ENCODE peak calls at places on chromosomes 13 and 19, in six cellular contexts. U, R, H, S, E and L are unnamed samples.

GRCh38 chr13:95185851-95186250 is 115.4 kb downstream of the ABCC4 start:
- DNase-seq in H (no peak), R (no peak), E (peak), U (no peak), S (no peak), L (no peak)

GRCh38 chr13:27359203-27359821 is 65.1 kb upstream of the GTF3A start:
- DNase-seq in U (peak), R (peak), H (peak), S (no peak), E (peak), L (no peak)

GRCh38 chr13:42041684-42042035 is 6.8 kb upstream of the DGKH start:
- DNase-seq in S (no peak), H (peak), U (no peak), R (peak), E (no peak), L (no peak)

GRCh38 chr19:50514346-50515167 is 844 bp upstream of the ASPDH start:
- DNase-seq in R (no peak), S (no peak), H (peak), E (no peak), U (no peak), L (no peak)

GRCh38 chr13:30739646-30740642 is 4.6 kb downstream of the ALOX5AP start:
- DNase-seq in R (peak), H (no peak), U (peak), S (no peak), E (peak), L (peak)

GRCh38 chr19:29303035-29303706 is 90.2 kb upstream of the UQCRFS1 start:
- DNase-seq in H (no peak), E (no peak), S (no peak), R (no peak), U (no peak), L (no peak)

GRCh38 chr13:24267283-24267682 is 42.1 kb upstream of the C1QTNF9 start:
- DNase-seq in E (no peak), S (no peak), H (no peak), U (no peak), R (no peak), L (no peak)

GRCh38 chr13:93345642-93346220 is 119.1 kb downstream of the GPC6 start:
- DNase-seq in E (no peak), S (no peak), R (no peak), U (no peak), H (no peak), L (no peak)

GRCh38 chr13:107211073-107211472 is 643.1 kb upstream of the ARGLU1 start:
- DNase-seq in E (no peak), H (peak), U (peak), S (peak), R (peak), L (peak)

GRCh38 chr19:5460748-5461147 is 5.5 kb downstream of the ZNRF4 start:
- DNase-seq in H (no peak), E (no peak), U (no peak), S (no peak), R (no peak), L (no peak)

GRCh38 chr13:39765801-39766463 is 110.5 kb downstream of the COG6 start:
- DNase-seq in R (no peak), S (peak), H (peak), U (no peak), E (no peak), L (no peak)

GRCh38 chr19:1754651-1755466 is 1.6 kb downstream of the ONECUT3 start:
- DNase-seq in H (no peak), E (no peak), U (no peak), S (no peak), R (no peak), L (no peak)

GRCh38 chr19:45405435-45406164 is 731 bp upstream of the PPP1R13L start:
- DNase-seq in E (peak), H (peak), R (peak), U (no peak), S (peak), L (peak)

GRCh38 chr13:39415003-39415402 is 188.0 kb downstream of the LHFPL6 start:
- DNase-seq in R (no peak), E (no peak), U (no peak), H (no peak), S (no peak), L (no peak)

GRCh38 chr13:34611678-34612077 is 330.4 kb upstream of the NBEA start:
- DNase-seq in E (no peak), R (no peak), U (no peak), H (no peak), S (no peak), L (no peak)

GRCh38 chr19:993361-993830 is 6.8 kb upstream of the GRIN3B start:
- DNase-seq in S (no peak), H (no peak), E (no peak), R (no peak), U (no peak), L (no peak)

GRCh38 chr19:18809149-18809978 is 18.3 kb upstream of the COMP start:
- DNase-seq in R (peak), U (peak), H (no peak), S (no peak), E (no peak), L (no peak)

GRCh38 chr19:5775668-5776309 is 8.8 kb downstream of the PRR22 start:
- DNase-seq in U (no peak), R (peak), S (no peak), H (no peak), E (no peak), L (no peak)

GRCh38 chr19:7734220-7735203 is 2.6 kb upstream of the CLEC4G start:
- DNase-seq in U (no peak), R (no peak), H (no peak), S (no peak), E (no peak), L (no peak)

GRCh38 chr13:80504453-80504852 is 163.5 kb upstream of the SPRY2 start:
- DNase-seq in H (no peak), U (no peak), E (no peak), S (no peak), R (no peak), L (no peak)

GRCh38 chr13:97448503-97449251 is 14.7 kb downstream of the RAP2A start:
- DNase-seq in R (no peak), H (no peak), E (no peak), S (peak), U (no peak), L (no peak)

GRCh38 chr13:25733061-25733491 is 318.7 kb downstream of the SHISA2 start:
- DNase-seq in H (no peak), U (no peak), E (no peak), R (no peak), S (peak), L (no peak)

GRCh38 chr13:114118763-114119123 is 13.7 kb downstream of the RASA3 start:
- DNase-seq in R (peak), S (peak), U (no peak), E (no peak), H (peak), L (no peak)

GRCh38 chr19:41638624-41639023 is 11.8 kb upstream of the CEACAM4 start:
- DNase-seq in R (no peak), H (no peak), U (no peak), S (no peak), E (no peak), L (no peak)

GRCh38 chr19:45164577-45165335 is 4.0 kb upstream of the NKPD1 start:
- DNase-seq in R (peak), S (no peak), E (peak), H (no peak), U (no peak), L (peak)

GRCh38 chr13:46354143-46355087 is 32.6 kb downstream of the RUBCNL start:
- DNase-seq in S (peak), R (peak), E (no peak), H (no peak), U (peak), L (no peak)

GRCh38 chr13:21100211-21100610 is 38.8 kb upstream of the LATS2 start:
- DNase-seq in U (no peak), H (no peak), S (no peak), E (no peak), R (no peak), L (no peak)

GRCh38 chr13:76552807-76553206 is 333.4 kb downstream of the KCTD12 start:
- DNase-seq in R (no peak), U (no peak), H (no peak), E (no peak), S (no peak), L (no peak)

GRCh38 chr19:18406749-18407148 is 9.3 kb upstream of the LRRC25 start:
- DNase-seq in E (no peak), H (no peak), S (no peak), U (no peak), R (no peak), L (no peak)

GRCh38 chr19:7673995-7674667 is 2.8 kb upstream of the MCEMP1 start:
- DNase-seq in S (no peak), U (no peak), R (peak), H (peak), E (no peak), L (peak)

GRCh38 chr13:113317031-113317430 is 20.0 kb downstream of the LAMP1 start:
- DNase-seq in R (no peak), E (no peak), H (no peak), U (no peak), S (no peak), L (no peak)

GRCh38 chr13:114128624-114129522 is 3.5 kb downstream of the RASA3 start:
- DNase-seq in U (peak), R (peak), S (peak), E (peak), H (no peak), L (peak)

GRCh38 chr13:74871671-74872070 is 610.3 kb downstream of the TBC1D4 start:
- DNase-seq in R (no peak), U (no peak), E (no peak), S (no peak), H (no peak), L (no peak)

GRCh38 chr13:23411706-23412105 is 21.8 kb downstream of the SACS start:
- DNase-seq in H (no peak), E (no peak), U (no peak), R (no peak), S (no peak), L (no peak)

GRCh38 chr19:46470376-46470775 is 987 bp downstream of the PNMA8A start:
- DNase-seq in E (no peak), U (no peak), S (no peak), H (no peak), R (no peak), L (no peak)

GRCh38 chr19:46471778-46472543 is 598 bp upstream of the PNMA8A start:
- DNase-seq in H (no peak), S (no peak), U (no peak), E (no peak), R (no peak), L (no peak)

GRCh38 chr19:46472592-46472991 is 1.2 kb upstream of the PNMA8A start:
- DNase-seq in R (no peak), S (no peak), U (no peak), E (no peak), H (no peak), L (no peak)

GRCh38 chr19:46469541-46470185 is 1.7 kb downstream of the PNMA8A start:
- DNase-seq in U (no peak), S (no peak), H (no peak), R (no peak), E (no peak), L (no peak)

DNA sequence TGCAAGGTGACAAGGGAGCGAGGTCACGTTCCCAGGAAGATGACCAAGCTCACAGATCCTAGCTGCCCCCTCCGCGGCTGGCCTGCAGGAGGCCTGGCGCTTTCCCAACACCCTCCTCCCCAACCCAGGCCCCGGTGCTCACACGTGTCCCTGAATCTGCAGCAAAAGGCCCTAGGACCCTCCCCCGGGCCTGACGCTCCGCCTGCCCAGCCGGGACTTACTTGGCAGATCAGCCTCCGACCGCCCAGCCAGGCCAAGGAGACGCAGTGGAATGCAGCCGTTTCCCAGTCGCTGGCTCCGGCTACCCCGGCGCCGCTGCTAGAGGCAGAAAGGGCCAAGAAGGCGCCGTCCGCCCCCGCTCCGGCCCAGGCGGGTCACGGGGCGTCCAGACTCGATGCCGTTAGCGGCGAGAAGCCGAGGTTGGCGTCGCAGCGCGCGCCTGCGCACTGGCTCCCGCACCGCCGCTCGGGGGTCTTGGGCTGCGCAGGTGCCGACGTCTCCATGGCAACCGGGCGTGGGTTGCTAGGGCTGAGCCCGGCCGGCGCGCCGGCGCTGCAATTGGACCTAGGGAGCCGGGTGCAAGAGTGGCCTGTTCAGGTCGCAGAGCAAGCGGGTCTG is at the start of gene PNMA8A:
- DNase-seq in R (peak), E (no peak), S (no peak), U (no peak), H (peak), L (no peak)
- TF ChIP-seq CTCF in R (no peak), E (no peak), S (no peak), U (peak), H (peak), L (no peak)

GRCh38 chr13:98766716-98767115 is 14.2 kb upstream of the SLC15A1 start:
- DNase-seq in E (no peak), R (peak), H (no peak), U (no peak), S (no peak), L (no peak)
- H3K4me3 ChIP-seq in E (no peak), R (no peak), H (no peak), U (no peak), S (no peak), L (no peak)

GRCh38 chr19:12606796-12607195 is 3.8 kb downstream of the ZNF490 start:
- DNase-seq in H (no peak), R (no peak), U (no peak), E (no peak), S (no peak), L (no peak)

GRCh38 chr19:12611361-12611699 is 610 bp downstream of the ZNF791 start:
- DNase-seq in H (peak), S (no peak), U (peak), E (no peak), R (peak), L (no peak)

GRCh38 chr19:12610540-12611360 is at the start of the genes ZNF490 and ZNF791:
- DNase-seq in U (peak), H (peak), E (peak), R (peak), S (peak), L (peak)
- TF ChIP-seq CTCF in U (peak), H (peak), E (no peak), R (peak), S (peak), L (no peak)

GRCh38 chr13:48919750-48920149 is 56.0 kb upstream of the FNDC3A start:
- DNase-seq in S (no peak), E (no peak), U (no peak), R (no peak), H (no peak), L (no peak)
- H3K4me3 ChIP-seq in S (no peak), E (no peak), U (no peak), R (no peak), H (no peak), L (no peak)

GRCh38 chr19:13154241-13154778 is 4.1 kb downstream of the IER2 start:
- DNase-seq in S (no peak), U (peak), H (peak), E (peak), R (peak), L (no peak)

GRCh38 chr19:13155472-13156284 is 5.5 kb downstream of the IER2 start:
- DNase-seq in S (no peak), U (no peak), H (peak), R (peak), E (peak), L (no peak)

GRCh38 chr19:13152854-13153626 is 2.8 kb downstream of the IER2 start:
- DNase-seq in S (no peak), U (peak), R (peak), E (peak), H (peak), L (peak)

GRCh38 chr19:13153627-13154240 is 3.5 kb downstream of the IER2 start:
- DNase-seq in R (no peak), S (no peak), U (no peak), H (no peak), E (no peak), L (no peak)

GRCh38 chr19:13154911-13155471 is 4.8 kb downstream of the IER2 start:
- DNase-seq in E (peak), U (no peak), S (no peak), R (peak), H (peak), L (peak)
- TF ChIP-seq CTCF in E (peak), U (peak), S (peak), R (peak), H (peak), L (peak)